ENCODE peak calls at places on chromosomes 1 and 21, in nine cellular contexts. W, A, V, Q, G, X, F, I and P are unnamed samples.

GRCh38 chr21:15935530-15935929 is 205.7 kb downstream of the USP25 start:
- DNase-seq in W (no peak), F (no peak), A (no peak), Q (peak), V (no peak), G (no peak), I (no peak), X (no peak), P (no peak)

GRCh38 chr1:119811985-119812557 is 811 bp upstream of the REG4 start:
- DNase-seq in Q (no peak), G (no peak), V (no peak), F (no peak), A (no peak), I (no peak), W (no peak), X (no peak), P (no peak)

GRCh38 chr1:228976316-228976715 is 241.0 kb downstream of the RHOU start:
- DNase-seq in W (no peak), I (no peak), G (no peak), Q (no peak), A (no peak), F (no peak), V (no peak), X (no peak), P (no peak)

GRCh38 chr1:100530901-100531487 is 6.9 kb upstream of the GPR88 start:
- DNase-seq in W (no peak), I (no peak), F (no peak), V (no peak), A (no peak), Q (no peak), G (peak), X (no peak), P (no peak)

GRCh38 chr21:44464351-44464750 is 9.0 kb downstream of the LRRC3 start:
- DNase-seq in Q (no peak), G (no peak), A (no peak), I (no peak), F (no peak), V (no peak), W (no peak), X (no peak), P (no peak)

GRCh38 chr1:156926175-156926574 is 5.7 kb downstream of the LRRC71 start:
- DNase-seq in Q (peak), A (no peak), X (peak), I (no peak), G (peak), F (no peak), W (peak), V (no peak), P (no peak)

GRCh38 chr1:174998569-174999215 is 1.1 kb upstream of the CACYBP start:
- DNase-seq in G (peak), V (peak), W (peak), X (peak), Q (peak), I (no peak), F (no peak), A (peak), P (no peak)

GRCh38 chr1:65393345-65393744 is 27.1 kb upstream of the LEPR start:
- DNase-seq in G (no peak), A (no peak), F (no peak), I (no peak), W (no peak), V (no peak), X (no peak), Q (peak), P (no peak)

GRCh38 chr1:211676106-211676583 is 724 bp upstream of the NEK2 start:
- DNase-seq in A (no peak), Q (no peak), X (no peak), I (no peak), V (no peak), W (no peak), G (no peak), F (no peak), P (no peak)

GRCh38 chr1:116494351-116494692 is 76.5 kb downstream of the CD58 start:
- DNase-seq in F (no peak), I (no peak), Q (no peak), G (no peak), W (no peak), A (no peak), V (no peak), X (no peak), P (no peak)

GRCh38 chr1:198986041-198986440 is 347.2 kb downstream of the PTPRC start:
- DNase-seq in Q (no peak), V (no peak), X (no peak), I (no peak), W (no peak), A (no peak), G (no peak), F (no peak), P (no peak)

GRCh38 chr1:17233675-17234074 is 15.2 kb upstream of the PADI3 start:
- DNase-seq in I (no peak), W (no peak), Q (peak), F (peak), V (no peak), G (peak), X (no peak), A (peak), P (peak)

GRCh38 chr1:32533792-32534327 is 5.4 kb upstream of the ZBTB8A start:
- DNase-seq in G (no peak), I (no peak), Q (no peak), W (no peak), F (no peak), X (no peak), A (no peak), V (no peak), P (no peak)

GRCh38 chr21:39182484-39183271 is 573 bp downstream of the PSMG1 start:
- DNase-seq in V (no peak), G (peak), W (peak), A (no peak), Q (peak), F (no peak), X (peak), I (no peak), P (peak)

GRCh38 chr1:56644941-56645662 is at the start of gene PRKAA2:
- DNase-seq in F (no peak), Q (peak), I (no peak), G (peak), X (peak), V (no peak), A (peak), W (peak), P (no peak)

GRCh38 chr1:175132456-175132855 is 60.1 kb downstream of the KIAA0040 start:
- DNase-seq in G (no peak), F (no peak), A (no peak), Q (no peak), I (no peak), W (no peak), V (no peak), X (no peak), P (no peak)

GRCh38 chr1:54499097-54500029 is 48.7 kb upstream of the ACOT11 start:
- DNase-seq in G (peak), F (no peak), I (no peak), Q (peak), X (peak), V (no peak), W (peak), A (no peak), P (no peak)

GRCh38 chr21:32562426-32562825 is 22.9 kb downstream of the TCP10L start:
- DNase-seq in W (no peak), V (no peak), Q (no peak), X (no peak), A (no peak), F (no peak), G (peak), I (no peak), P (peak)

GRCh38 chr1:221839794-221840395 is 98.0 kb upstream of the DUSP10 start:
- DNase-seq in Q (peak), G (peak), X (no peak), W (no peak), I (peak), F (no peak), A (no peak), V (peak), P (no peak)

GRCh38 chr1:222369991-222370910 is 177.7 kb downstream of the HHIPL2 start:
- DNase-seq in X (peak), W (no peak), A (no peak), V (no peak), F (no peak), I (no peak), Q (peak), G (no peak), P (no peak)

GRCh38 chr1:213326666-213327317 is 275.8 kb downstream of the RPS6KC1 start:
- DNase-seq in W (no peak), G (peak), A (no peak), Q (peak), I (no peak), F (no peak), V (no peak), X (no peak), P (no peak)

GRCh38 chr1:53553734-53554509 is 94.7 kb downstream of the DMRTB1 start:
- DNase-seq in A (no peak), W (no peak), I (no peak), V (no peak), F (peak), G (no peak), X (peak), Q (peak), P (no peak)

GRCh38 chr1:164589961-164590507 is 31.1 kb downstream of the PBX1 start:
- DNase-seq in X (no peak), A (no peak), G (no peak), Q (no peak), F (no peak), W (peak), I (no peak), V (no peak), P (no peak)

GRCh38 chr1:156463874-156464273 is 36.7 kb downstream of the MEF2D start:
- DNase-seq in A (no peak), F (no peak), I (no peak), W (no peak), X (no peak), V (no peak), Q (no peak), G (no peak), P (no peak)

GRCh38 chr1:5779608-5780323 is 212.5 kb downstream of the NPHP4 start:
- DNase-seq in W (no peak), G (no peak), X (no peak), I (no peak), F (no peak), A (no peak), Q (no peak), V (no peak), P (no peak)

GRCh38 chr1:24186993-24187790 is at the start of gene IFNLR1:
- DNase-seq in A (no peak), F (no peak), V (peak), Q (peak), X (peak), I (peak), G (peak), W (peak), P (no peak)

GRCh38 chr1:41804176-41804575 is 114.5 kb downstream of the HIVEP3 start:
- DNase-seq in F (no peak), Q (no peak), W (no peak), V (no peak), X (peak), I (no peak), G (no peak), A (no peak), P (no peak)